ENCODE peak calls at places on chromosomes 13 and 19, in four cellular contexts. F, S, E and O are unnamed samples.

GRCh38 chr19:56076413-56076998 is 44.6 kb downstream of the ZNF787 start:
- DNase-seq in F (peak), S (peak), E (peak), O (peak)

GRCh38 chr19:41872775-41873647 is 4.1 kb upstream of the CD79A start:
- DNase-seq in F (peak), S (peak), E (peak), O (peak)

GRCh38 chr19:19095691-19096090 is 31.9 kb downstream of the SLC25A42 start:
- DNase-seq in F (no peak), S (no peak), E (no peak), O (no peak)

GRCh38 chr19:48419158-48419920 is 25.9 kb downstream of the GRIN2D start:
- DNase-seq in F (peak), S (no peak), E (no peak), O (no peak)

GRCh38 chr13:81639984-81640582 is 1299.2 kb upstream of the SPRY2 start:
- DNase-seq in F (no peak), S (peak), E (peak), O (peak)

GRCh38 chr19:38400361-38400760 is 2.5 kb upstream of the FAM98C start:
- DNase-seq in F (no peak), S (no peak), E (no peak), O (no peak)

GRCh38 chr19:5954293-5954692 is 23.6 kb downstream of the RANBP3 start:
- DNase-seq in F (no peak), S (no peak), E (no peak), O (no peak)

GRCh38 chr19:29672933-29673336 is 7.7 kb downstream of the PLEKHF1 start:
- DNase-seq in F (peak), S (no peak), E (no peak), O (no peak)

GRCh38 chr13:22793598-22794134 is 387.1 kb upstream of the SGCG start:
- DNase-seq in F (peak), S (peak), E (no peak), O (peak)

GRCh38 chr19:37551123-37551993 is 43.2 kb downstream of the ZNF571 start:
- DNase-seq in F (no peak), S (peak), E (no peak), O (no peak)

GRCh38 chr13:21579754-21580316 is 24.1 kb downstream of the MICU2 start:
- DNase-seq in F (no peak), S (no peak), E (no peak), O (no peak)

GRCh38 chr19:18306209-18306902 is 16.5 kb downstream of the LSM4 start:
- DNase-seq in F (no peak), S (no peak), E (no peak), O (no peak)

GRCh38 chr13:52158629-52159158 is 703 bp downstream of the NEK3 start:
- DNase-seq in F (no peak), S (peak), E (peak), O (peak)

GRCh38 chr19:54653181-54653809 is 9.5 kb upstream of the LILRB4 start:
- DNase-seq in F (no peak), S (peak), E (peak), O (no peak)

GRCh38 chr19:7246601-7247000 is 47.6 kb downstream of the INSR start:
- DNase-seq in F (no peak), S (no peak), E (no peak), O (no peak)

GRCh38 chr13:44425041-44425814 is 51.6 kb downstream of the SERP2 start:
- DNase-seq in F (no peak), S (no peak), E (no peak), O (no peak)

GRCh38 chr13:99385940-99386339 is 78.7 kb upstream of the GPR183 start:
- DNase-seq in F (no peak), S (no peak), E (no peak), O (no peak)

GRCh38 chr13:43838909-43839308 is 40.6 kb downstream of the CCDC122 start:
- DNase-seq in F (no peak), S (no peak), E (no peak), O (no peak)

GRCh38 chr13:113742445-113743120 is 16.4 kb upstream of the TMEM255B start:
- DNase-seq in F (no peak), S (peak), E (no peak), O (no peak)

GRCh38 chr13:51643114-51643881 is 59.0 kb downstream of the WDFY2 start:
- DNase-seq in F (no peak), S (peak), E (peak), O (no peak)

GRCh38 chr13:80945328-80945727 is 604.4 kb upstream of the SPRY2 start:
- DNase-seq in F (peak), S (no peak), E (no peak), O (peak)

GRCh38 chr19:49497047-49497789 is 984 bp downstream of the RPS11 start:
- DNase-seq in F (peak), S (peak), E (peak), O (peak)

GRCh38 chr19:42191855-42192254 is 25.6 kb downstream of the DEDD2 start:
- DNase-seq in F (peak), S (peak), E (peak), O (peak)

GRCh38 chr19:43798546-43799409 is 3.5 kb downstream of the LYPD5 start:
- DNase-seq in F (peak), S (peak), E (peak), O (peak)

GRCh38 chr19:49210108-49210900 is 52.7 kb downstream of the TRPM4 start:
- DNase-seq in F (no peak), S (no peak), E (peak), O (peak)

GRCh38 chr13:100458673-100459072 is 129.9 kb downstream of the GGACT start:
- DNase-seq in F (no peak), S (no peak), E (no peak), O (no peak)

GRCh38 chr13:26653310-26653709 is 95.8 kb downstream of the WASF3 start:
- DNase-seq in F (no peak), S (peak), E (peak), O (no peak)

GRCh38 chr13:46962286-46962941 is 65.6 kb upstream of the HTR2A start:
- DNase-seq in F (no peak), S (peak), E (peak), O (no peak)

GRCh38 chr13:75889427-75889826 is 253.3 kb downstream of the LMO7 start:
- DNase-seq in F (no peak), S (no peak), E (no peak), O (no peak)

GRCh38 chr19:49871349-49871985 is 4.1 kb upstream of the PNKP start:
- DNase-seq in F (no peak), S (no peak), E (no peak), O (no peak)

GRCh38 chr13:24709186-24709913 is 29.1 kb downstream of the ATP12A start:
- DNase-seq in F (peak), S (no peak), E (no peak), O (no peak)

GRCh38 chr13:78121459-78122348 is 203.1 kb upstream of the EDNRB start:
- DNase-seq in F (peak), S (peak), E (peak), O (peak)

GRCh38 chr13:67091603-67092002 is 138.5 kb downstream of the PCDH9 start:
- DNase-seq in F (no peak), S (no peak), E (no peak), O (no peak)

GRCh38 chr19:29941828-29942403 is at the start of gene URI1:
- DNase-seq in F (peak), S (peak), E (peak), O (peak)

GRCh38 chr19:14333101-14333871 is 48.0 kb upstream of the ADGRE5 start:
- DNase-seq in F (peak), S (no peak), E (no peak), O (peak)

GRCh38 chr19:33947565-33947964 is 150.9 kb downstream of the KCTD15 start:
- DNase-seq in F (no peak), S (peak), E (peak), O (no peak)
- TF ChIP-seq CTCF in F (no peak), S (peak), E (peak), O (no peak)

GRCh38 chr13:110944121-110944967 is 29.5 kb upstream of the ANKRD10 start:
- DNase-seq in F (peak), S (peak), E (peak), O (peak)
- TF ChIP-seq CTCF in F (peak), S (peak), E (peak), O (no peak)

GRCh38 chr13:61954092-61954491 is 538.4 kb upstream of the PCDH20 start:
- DNase-seq in F (no peak), S (peak), E (peak), O (no peak)
- TF ChIP-seq CTCF in F (no peak), S (peak), E (peak), O (no peak)

GRCh38 chr13:30892966-30893365 is 13.1 kb upstream of the MEDAG start:
- DNase-seq in F (no peak), S (no peak), E (peak), O (peak)
- TF ChIP-seq CTCF in F (no peak), S (peak), E (peak), O (peak)

GRCh38 chr19:13102416-13102665 is 317 bp downstream of the LYL1 start:
- DNase-seq in F (no peak), S (no peak), E (no peak), O (no peak)

GRCh38 chr19:13100031-13100588 is 2.5 kb downstream of the LYL1 start:
- DNase-seq in F (no peak), S (no peak), E (no peak), O (no peak)

GRCh38 chr19:13099073-13099999 is 3.3 kb downstream of the LYL1 start:
- DNase-seq in F (peak), S (peak), E (no peak), O (peak)

GRCh38 chr19:13101590-13102415 is 855 bp downstream of the LYL1 start:
- DNase-seq in F (no peak), S (no peak), E (no peak), O (no peak)

DNA sequence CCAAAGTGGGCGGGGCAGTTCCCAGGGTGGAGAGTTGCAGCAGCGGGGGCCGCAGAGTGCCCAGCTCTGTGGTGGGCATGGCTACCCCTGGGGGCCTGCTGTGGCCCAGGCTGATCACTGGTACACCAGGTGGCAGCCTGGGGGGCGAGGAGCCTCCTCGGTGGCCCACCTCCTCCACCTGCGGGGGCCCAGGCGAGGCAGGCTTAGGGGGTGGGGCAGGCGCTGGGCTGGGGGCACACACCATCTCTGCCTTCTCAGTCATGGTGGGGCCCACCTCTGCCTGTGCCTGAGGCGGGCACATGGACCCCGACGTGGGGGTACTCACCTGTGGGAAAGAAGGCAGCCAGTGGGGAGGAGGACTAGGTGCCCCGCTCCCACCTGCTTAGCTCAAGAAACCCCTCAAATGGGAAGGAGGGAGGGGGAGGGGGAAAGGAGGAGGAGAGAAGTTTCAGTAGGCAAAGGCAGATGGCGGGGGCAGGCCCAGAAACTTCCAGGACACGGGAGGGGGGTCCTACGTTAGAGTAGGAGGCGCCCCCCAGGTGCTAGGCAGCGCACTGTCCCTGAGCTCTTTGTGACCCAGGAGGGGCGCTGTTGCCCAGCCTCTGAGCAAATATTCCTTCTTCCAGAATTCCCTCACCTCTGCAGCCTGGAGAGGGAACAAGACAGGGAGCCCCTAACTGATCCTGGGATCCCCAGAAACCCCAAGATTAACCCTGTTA is 1.6 kb downstream of the LYL1 start:
- DNase-seq in F (no peak), S (no peak), E (peak), O (no peak)
- TF ChIP-seq CTCF in F (no peak), S (peak), E (peak), O (no peak)

DNA sequence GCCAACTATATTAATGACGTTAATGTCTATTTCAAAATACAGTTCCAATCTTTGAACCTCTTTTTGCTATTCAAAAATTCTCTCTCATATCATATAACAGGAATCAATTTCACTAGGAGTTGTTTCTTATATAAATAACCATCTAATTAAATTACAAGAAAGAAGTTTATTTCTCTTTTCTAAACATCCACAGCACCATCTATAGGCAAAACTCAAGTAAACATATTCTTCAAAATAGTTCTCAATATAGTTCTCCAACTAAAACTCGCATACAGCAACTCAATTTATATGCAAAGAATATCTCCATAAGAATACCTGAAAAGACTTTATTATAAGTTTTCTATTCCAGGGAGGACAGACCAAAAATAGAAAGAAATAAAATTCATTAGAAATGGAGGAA is 65.6 kb downstream of the RBM26 start:
- DNase-seq in F (no peak), S (no peak), E (no peak), O (no peak)
- TF ChIP-seq CTCF in F (no peak), S (no peak), E (no peak), O (no peak)

GRCh38 chr13:97849305-97849704 is 104.2 kb upstream of the IPO5 start:
- DNase-seq in F (no peak), S (peak), E (peak), O (no peak)
- TF ChIP-seq CTCF in F (no peak), S (peak), E (peak), O (no peak)

GRCh38 chr19:3783660-3784584 is 2.3 kb downstream of the MATK start:
- DNase-seq in F (no peak), S (no peak), E (no peak), O (no peak)
- TF ChIP-seq CTCF in F (no peak), S (no peak), E (peak), O (no peak)

GRCh38 chr19:379796-380195 is 29.2 kb downstream of the C2CD4C start:
- DNase-seq in F (no peak), S (no peak), E (no peak), O (no peak)

GRCh38 chr19:387777-388176 is 21.2 kb downstream of the C2CD4C start:
- DNase-seq in F (no peak), S (no peak), E (no peak), O (no peak)

GRCh38 chr19:383040-383439 is 25.9 kb downstream of the C2CD4C start:
- DNase-seq in F (no peak), S (no peak), E (no peak), O (no peak)

GRCh38 chr19:384801-385169 is 24.2 kb downstream of the C2CD4C start:
- DNase-seq in F (no peak), S (no peak), E (no peak), O (no peak)

GRCh38 chr19:383922-384800 is 24.8 kb downstream of the C2CD4C start:
- DNase-seq in F (peak), S (no peak), E (no peak), O (no peak)
- TF ChIP-seq CTCF in F (peak), S (no peak), E (no peak), O (no peak)

DNA sequence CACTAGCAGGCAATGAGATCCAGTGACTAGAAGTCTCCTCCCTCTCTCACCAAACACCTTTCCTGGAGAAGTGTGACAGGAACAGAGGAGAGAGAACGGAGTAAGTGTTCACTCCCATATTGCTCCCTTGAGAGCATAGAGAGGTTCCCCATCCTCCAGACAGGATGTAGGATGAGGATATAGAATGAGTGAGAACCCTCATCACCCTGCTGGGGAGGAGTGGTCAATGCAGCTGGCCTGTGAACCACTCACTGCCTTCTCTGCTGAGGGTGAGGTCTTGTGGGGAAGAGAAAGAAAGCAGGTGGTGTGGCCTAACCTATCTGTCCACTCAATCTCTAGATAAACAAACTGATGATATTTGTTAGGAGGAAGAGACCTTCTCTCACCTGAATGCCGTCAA is 386.6 kb downstream of the PCDH20 start:
- DNase-seq in F (no peak), S (no peak), E (no peak), O (no peak)
- TF ChIP-seq CTCF in F (no peak), S (no peak), E (no peak), O (no peak)